ENCODE peak calls at places on chromosomes 6 and 20, in five cellular contexts. C is mesendoderm; A is stimulated activated CD4-positive, alpha-beta T cell treated with anti-CD3 and anti-CD28 coated beads, Interleukin-1b, Interleukin-23, amount 100 ng/mL, for 24 hours; K is ACHN; R is activated T-helper 2 cell treated with anti-CD3 and anti-CD28 coated beads, Interferon-gamma antibody, Interleukin-2, Interleukin-4, amounts not matched to agents 10 μg/mL and 5 μg/mL and 100 μg/mL, durations not matched to agents 14 hours and 24 hours and 36 hours. Q is an unnamed sample.

GRCh38 chr6:168871535-168872106 is 382.0 kb downstream of the THBS2 start:
- DNase-seq in C (no peak), K (no peak), R (no peak), A (no peak), Q (no peak)

GRCh38 chr6:25659633-25660368 is 7.8 kb downstream of the SCGN start:
- DNase-seq in A (no peak), C (no peak), K (no peak), R (no peak), Q (no peak)

GRCh38 chr6:16551466-16551865 is 209.8 kb downstream of the ATXN1 start:
- DNase-seq in A (no peak), C (no peak), K (no peak), R (no peak), Q (no peak)

GRCh38 chr6:148700713-148701392 is 46.0 kb upstream of the UST start:
- DNase-seq in A (no peak), R (peak; percentile 16), K (peak; percentile 44), C (peak; percentile 25), Q (peak; percentile 41)

GRCh38 chr6:35496851-35497570 is at the start of gene TEAD3:
- DNase-seq in C (peak; percentile 92), A (peak; percentile 37), R (peak; percentile 46), K (peak; percentile 54), Q (no peak)

GRCh38 chr6:107690864-107691661 is 133.1 kb downstream of the SCML4 start:
- DNase-seq in A (no peak), R (no peak), C (peak; percentile 72), K (no peak), Q (no peak)

GRCh38 chr6:118896339-118897136 is 2.6 kb downstream of the ASF1A start:
- DNase-seq in A (no peak), C (peak; percentile 80), K (peak; percentile 73), R (no peak), Q (no peak)

GRCh38 chr20:43463864-43464785 is 6.4 kb downstream of the SRSF6 start:
- DNase-seq in R (no peak), A (no peak), C (no peak), K (no peak), Q (no peak)

GRCh38 chr20:25317351-25318075 is 69.6 kb downstream of the PYGB start:
- DNase-seq in R (no peak), K (no peak), A (no peak), C (no peak), Q (no peak)

GRCh38 chr6:11938285-11938890 is 73.7 kb upstream of the HIVEP1 start:
- DNase-seq in K (no peak), A (no peak), R (no peak), C (peak; percentile 64), Q (no peak)

GRCh38 chr20:9035129-9035528 is 33.8 kb upstream of the PLCB4 start:
- DNase-seq in K (peak; percentile 86), C (peak; percentile 53), A (no peak), R (no peak), Q (no peak)

GRCh38 chr6:6686748-6687601 is 98.5 kb downstream of the LY86 start:
- DNase-seq in A (no peak), K (peak; percentile 97), R (peak; percentile 16), C (peak; percentile 98), Q (no peak)

GRCh38 chr6:166087848-166088247 is 79.8 kb downstream of the TBXT start:
- DNase-seq in R (no peak), A (no peak), K (no peak), C (no peak), Q (no peak)

GRCh38 chr20:15656124-15656523 is 917.1 kb downstream of the KIF16B start:
- DNase-seq in K (no peak), C (no peak), R (no peak), A (no peak), Q (no peak)

GRCh38 chr20:51473256-51473655 is 69.3 kb downstream of the NFATC2 start:
- DNase-seq in A (no peak), C (no peak), K (no peak), R (no peak), Q (no peak)

GRCh38 chr6:149060985-149061760 is 256.3 kb upstream of the TAB2 start:
- DNase-seq in R (no peak), K (peak; percentile 39), A (no peak), C (no peak), Q (no peak)

GRCh38 chr6:80331522-80331921 is 225.1 kb downstream of the BCKDHB start:
- DNase-seq in K (no peak), R (no peak), C (no peak), A (no peak), Q (no peak)

GRCh38 chr20:25408170-25408547 is 686 bp downstream of the GINS1 start:
- DNase-seq in C (no peak), A (no peak), K (no peak), R (no peak), Q (no peak)

GRCh38 chr6:158191032-158191431 is 22.9 kb downstream of the GTF2H5 start:
- DNase-seq in K (no peak), A (no peak), R (no peak), C (no peak), Q (no peak)

GRCh38 chr6:142680308-142680707 is 264.7 kb downstream of the HIVEP2 start:
- DNase-seq in A (peak; percentile 35), R (no peak), C (no peak), K (no peak), Q (no peak)

Q was measured in globus pallidus.